ENCODE peak calls at places on chromosomes 11 and 22, in six cellular contexts. One of them, this sample, is unnamed.

GRCh38 chr11:77039491-77040400 is 5.5 kb downstream of the B3GNT6 start:
- DNase-seq in PC-9: no peak
- DNase-seq in right cardiac atrium: peak; percentile 80
- DNase-seq in coronary artery: no peak
- DNase-seq in HCT116: no peak
- DNase-seq in psoas muscle: peak; percentile 43
- DNase-seq in this sample: no peak

GRCh38 chr22:47401976-47402770 is 639.7 kb downstream of the TBC1D22A start:
- DNase-seq in PC-9: no peak
- DNase-seq in HCT116: no peak
- DNase-seq in right cardiac atrium: no peak
- DNase-seq in coronary artery: no peak
- DNase-seq in psoas muscle: no peak
- DNase-seq in this sample: no peak

GRCh38 chr11:17036666-17037658 is 22.7 kb upstream of the PLEKHA7 start:
- DNase-seq in HCT116: peak; percentile 7
- DNase-seq in right cardiac atrium: no peak
- DNase-seq in PC-9: no peak
- DNase-seq in psoas muscle: no peak
- DNase-seq in coronary artery: no peak
- DNase-seq in this sample: no peak

GRCh38 chr11:6323291-6323905 is 3.1 kb upstream of the CAVIN3 start:
- DNase-seq in coronary artery: no peak
- DNase-seq in HCT116: no peak
- DNase-seq in PC-9: no peak
- DNase-seq in psoas muscle: no peak
- DNase-seq in right cardiac atrium: no peak
- DNase-seq in this sample: no peak

GRCh38 chr11:77079666-77080065 is 12.9 kb downstream of the CAPN5 start:
- DNase-seq in psoas muscle: no peak
- DNase-seq in coronary artery: no peak
- DNase-seq in HCT116: no peak
- DNase-seq in right cardiac atrium: no peak
- DNase-seq in PC-9: no peak
- DNase-seq in this sample: no peak

GRCh38 chr11:74670171-74670570 is 61.1 kb downstream of the CHRDL2 start:
- DNase-seq in HCT116: no peak
- DNase-seq in coronary artery: no peak
- DNase-seq in right cardiac atrium: no peak
- DNase-seq in psoas muscle: no peak
- DNase-seq in PC-9: no peak
- DNase-seq in this sample: no peak

GRCh38 chr11:129695543-129696308 is 119.9 kb upstream of the TMEM45B start:
- DNase-seq in coronary artery: no peak
- DNase-seq in psoas muscle: peak; percentile 27
- DNase-seq in right cardiac atrium: peak; percentile 71
- DNase-seq in HCT116: peak; percentile 21
- DNase-seq in PC-9: peak; percentile 57
- DNase-seq in this sample: peak; percentile 71

GRCh38 chr11:71354394-71355105 is 93.6 kb downstream of the DHCR7 start:
- DNase-seq in right cardiac atrium: no peak
- DNase-seq in HCT116: no peak
- DNase-seq in coronary artery: no peak
- DNase-seq in PC-9: no peak
- DNase-seq in psoas muscle: no peak
- DNase-seq in this sample: no peak

GRCh38 chr11:118853693-118854092 is 30.0 kb upstream of the CXCR5 start:
- DNase-seq in psoas muscle: no peak
- DNase-seq in coronary artery: no peak
- DNase-seq in PC-9: no peak
- DNase-seq in right cardiac atrium: no peak
- DNase-seq in HCT116: no peak
- DNase-seq in this sample: no peak

GRCh38 chr11:86515297-86516094 is 140.8 kb downstream of the CCDC81 start:
- DNase-seq in coronary artery: no peak
- DNase-seq in HCT116: no peak
- DNase-seq in psoas muscle: no peak
- DNase-seq in PC-9: peak; percentile 46
- DNase-seq in right cardiac atrium: no peak
- DNase-seq in this sample: no peak

GRCh38 chr22:38089474-38089851 is 5.5 kb upstream of the SLC16A8 start:
- DNase-seq in PC-9: no peak
- DNase-seq in HCT116: no peak
- DNase-seq in coronary artery: no peak
- DNase-seq in psoas muscle: peak; percentile 12
- DNase-seq in right cardiac atrium: peak; percentile 36
- DNase-seq in this sample: no peak

GRCh38 chr11:60954421-60954820 is 2.4 kb upstream of the SLC15A3 start:
- DNase-seq in PC-9: no peak
- DNase-seq in right cardiac atrium: no peak
- DNase-seq in HCT116: no peak
- DNase-seq in coronary artery: no peak
- DNase-seq in psoas muscle: no peak
- DNase-seq in this sample: no peak

GRCh38 chr11:41982975-41983374 is 523.5 kb upstream of the LRRC4C start:
- DNase-seq in right cardiac atrium: no peak
- DNase-seq in psoas muscle: no peak
- DNase-seq in HCT116: no peak
- DNase-seq in PC-9: no peak
- DNase-seq in coronary artery: no peak
- DNase-seq in this sample: no peak

GRCh38 chr22:18954333-18954732 is 18.2 kb upstream of the PRODH start:
- DNase-seq in coronary artery: no peak
- DNase-seq in psoas muscle: peak; percentile 57
- DNase-seq in HCT116: no peak
- DNase-seq in right cardiac atrium: peak; percentile 87
- DNase-seq in PC-9: peak; percentile 63
- DNase-seq in this sample: peak; percentile 77

GRCh38 chr22:22009661-22010060 is 27.1 kb upstream of the TOP3B start:
- DNase-seq in right cardiac atrium: no peak
- DNase-seq in HCT116: no peak
- DNase-seq in PC-9: no peak
- DNase-seq in psoas muscle: no peak
- DNase-seq in coronary artery: no peak
- DNase-seq in this sample: no peak

GRCh38 chr22:32389685-32390084 is 22.4 kb downstream of the RTCB start:
- DNase-seq in psoas muscle: no peak
- DNase-seq in HCT116: no peak
- DNase-seq in coronary artery: no peak
- DNase-seq in PC-9: no peak
- DNase-seq in right cardiac atrium: no peak
- DNase-seq in this sample: no peak

GRCh38 chr11:112128483-112129121 is 35.3 kb downstream of the IL18 start:
- DNase-seq in right cardiac atrium: peak; percentile 56
- DNase-seq in HCT116: peak; percentile 87
- DNase-seq in coronary artery: no peak
- DNase-seq in psoas muscle: peak; percentile 75
- DNase-seq in PC-9: peak; percentile 81
- DNase-seq in this sample: peak; percentile 14

GRCh38 chr11:74282863-74283484 is 28.5 kb downstream of the P4HA3 start:
- DNase-seq in right cardiac atrium: no peak
- DNase-seq in coronary artery: no peak
- DNase-seq in HCT116: no peak
- DNase-seq in PC-9: no peak
- DNase-seq in psoas muscle: no peak
- DNase-seq in this sample: no peak

GRCh38 chr11:45412033-45412432 is 125.9 kb upstream of the SYT13 start:
- DNase-seq in PC-9: no peak
- DNase-seq in HCT116: no peak
- DNase-seq in psoas muscle: no peak
- DNase-seq in coronary artery: peak; percentile 9
- DNase-seq in right cardiac atrium: no peak
- DNase-seq in this sample: no peak

GRCh38 chr22:38153821-38154562 is 27.6 kb downstream of the PLA2G6 start:
- DNase-seq in coronary artery: peak; percentile 54
- DNase-seq in HCT116: no peak
- DNase-seq in psoas muscle: no peak
- DNase-seq in PC-9: no peak
- DNase-seq in right cardiac atrium: no peak
- DNase-seq in this sample: no peak

GRCh38 chr22:44130076-44130711 is 50.5 kb upstream of the PARVG start:
- DNase-seq in PC-9: no peak
- DNase-seq in right cardiac atrium: no peak
- DNase-seq in coronary artery: no peak
- DNase-seq in HCT116: no peak
- DNase-seq in psoas muscle: no peak
- DNase-seq in this sample: no peak

GRCh38 chr22:23520875-23521441 is 59.1 kb downstream of the IGLL1 start:
- DNase-seq in PC-9: no peak
- DNase-seq in HCT116: no peak
- DNase-seq in coronary artery: no peak
- DNase-seq in right cardiac atrium: peak; percentile 91
- DNase-seq in psoas muscle: no peak
- DNase-seq in this sample: peak; percentile 31

GRCh38 chr11:61880454-61880853 is 10.9 kb downstream of the FADS3 start:
- DNase-seq in coronary artery: no peak
- DNase-seq in right cardiac atrium: no peak
- DNase-seq in psoas muscle: no peak
- DNase-seq in HCT116: no peak
- DNase-seq in PC-9: no peak
- DNase-seq in this sample: no peak

GRCh38 chr11:128054323-128054910 is 532.9 kb downstream of the ETS1 start:
- DNase-seq in right cardiac atrium: no peak
- DNase-seq in coronary artery: no peak
- DNase-seq in PC-9: no peak
- DNase-seq in HCT116: no peak
- DNase-seq in psoas muscle: no peak
- DNase-seq in this sample: no peak
- H3K27ac ChIP-seq in right cardiac atrium: no peak overlapping the region
- H3K27ac ChIP-seq in coronary artery: no peak overlapping the region
- H3K27ac ChIP-seq in PC-9: no peak overlapping the region
- H3K27ac ChIP-seq in HCT116: no peak overlapping the region
- H3K27ac ChIP-seq in psoas muscle: no peak overlapping the region
- H3K27ac ChIP-seq in this sample: no peak overlapping the region

GRCh38 chr22:50169181-50169759 is 1.3 kb upstream of the PANX2 start:
- DNase-seq in HCT116: no peak
- DNase-seq in right cardiac atrium: peak; percentile 35
- DNase-seq in PC-9: no peak
- DNase-seq in coronary artery: no peak
- DNase-seq in psoas muscle: no peak
- DNase-seq in this sample: no peak

GRCh38 chr22:50170453-50171318 is at the start of gene PANX2:
- DNase-seq in PC-9: no peak
- DNase-seq in right cardiac atrium: peak; percentile 68
- DNase-seq in coronary artery: no peak
- DNase-seq in psoas muscle: peak; percentile 16
- DNase-seq in HCT116: no peak
- DNase-seq in this sample: no peak

GRCh38 chr22:50171319-50171964 is 911 bp downstream of the PANX2 start:
- DNase-seq in psoas muscle: no peak
- DNase-seq in HCT116: no peak
- DNase-seq in coronary artery: no peak
- DNase-seq in PC-9: no peak
- DNase-seq in right cardiac atrium: peak; percentile 59
- DNase-seq in this sample: no peak

GRCh38 chr22:50167689-50168489 is 2.6 kb upstream of the PANX2 start:
- DNase-seq in coronary artery: no peak
- DNase-seq in right cardiac atrium: no peak
- DNase-seq in psoas muscle: no peak
- DNase-seq in PC-9: no peak
- DNase-seq in HCT116: no peak
- DNase-seq in this sample: peak; percentile 34

GRCh38 chr22:50169774-50170341 is 673 bp upstream of the PANX2 start:
- DNase-seq in coronary artery: no peak
- DNase-seq in HCT116: no peak
- DNase-seq in PC-9: peak; percentile 62
- DNase-seq in right cardiac atrium: peak; percentile 63
- DNase-seq in psoas muscle: peak; percentile 16
- DNase-seq in this sample: peak; percentile 80
- H3K27ac ChIP-seq in coronary artery: no peak overlapping the region
- H3K27ac ChIP-seq in HCT116: no peak overlapping the region
- H3K27ac ChIP-seq in PC-9: no peak overlapping the region
- H3K27ac ChIP-seq in right cardiac atrium: no peak overlapping the region
- H3K27ac ChIP-seq in psoas muscle: no peak overlapping the region
- H3K27ac ChIP-seq in this sample: peak overlapping the region; percentile 65

GRCh38 chr11:35173011-35173511 is 34.1 kb downstream of the CD44 start:
- DNase-seq in PC-9: peak; percentile 60
- DNase-seq in psoas muscle: no peak
- DNase-seq in HCT116: no peak
- DNase-seq in right cardiac atrium: no peak
- DNase-seq in coronary artery: no peak
- DNase-seq in this sample: no peak
- H3K27ac ChIP-seq in PC-9: peak overlapping the region; percentile 92
- H3K27ac ChIP-seq in psoas muscle: no peak overlapping the region
- H3K27ac ChIP-seq in HCT116: peak overlapping the region; percentile 57
- H3K27ac ChIP-seq in right cardiac atrium: peak overlapping the region; percentile 30
- H3K27ac ChIP-seq in coronary artery: peak overlapping the region; percentile 60
- H3K27ac ChIP-seq in this sample: no peak overlapping the region

GRCh38 chr11:59667812-59668187 is 1.0 kb downstream of the PATL1 start:
- DNase-seq in coronary artery: no peak
- DNase-seq in PC-9: no peak
- DNase-seq in psoas muscle: no peak
- DNase-seq in right cardiac atrium: no peak
- DNase-seq in HCT116: no peak
- DNase-seq in this sample: no peak
- H3K27ac ChIP-seq in coronary artery: peak overlapping the region; percentile 97
- H3K27ac ChIP-seq in PC-9: no peak overlapping the region
- H3K27ac ChIP-seq in psoas muscle: peak overlapping the region; percentile 91
- H3K27ac ChIP-seq in right cardiac atrium: no peak overlapping the region
- H3K27ac ChIP-seq in HCT116: no peak overlapping the region
- H3K27ac ChIP-seq in this sample: peak overlapping the region; percentile 92

GRCh38 chr11:126415128-126415527 is 59.6 kb downstream of the ST3GAL4 start:
- DNase-seq in right cardiac atrium: peak; percentile 96
- DNase-seq in psoas muscle: peak; percentile 85
- DNase-seq in coronary artery: peak; percentile 91
- DNase-seq in HCT116: no peak
- DNase-seq in PC-9: no peak
- DNase-seq in this sample: no peak
- H3K27ac ChIP-seq in right cardiac atrium: peak overlapping the region; percentile 93
- H3K27ac ChIP-seq in psoas muscle: peak overlapping the region; percentile 71
- H3K27ac ChIP-seq in coronary artery: peak overlapping the region; percentile 92
- H3K27ac ChIP-seq in HCT116: no peak overlapping the region
- H3K27ac ChIP-seq in PC-9: no peak overlapping the region
- H3K27ac ChIP-seq in this sample: no peak overlapping the region

DNA sequence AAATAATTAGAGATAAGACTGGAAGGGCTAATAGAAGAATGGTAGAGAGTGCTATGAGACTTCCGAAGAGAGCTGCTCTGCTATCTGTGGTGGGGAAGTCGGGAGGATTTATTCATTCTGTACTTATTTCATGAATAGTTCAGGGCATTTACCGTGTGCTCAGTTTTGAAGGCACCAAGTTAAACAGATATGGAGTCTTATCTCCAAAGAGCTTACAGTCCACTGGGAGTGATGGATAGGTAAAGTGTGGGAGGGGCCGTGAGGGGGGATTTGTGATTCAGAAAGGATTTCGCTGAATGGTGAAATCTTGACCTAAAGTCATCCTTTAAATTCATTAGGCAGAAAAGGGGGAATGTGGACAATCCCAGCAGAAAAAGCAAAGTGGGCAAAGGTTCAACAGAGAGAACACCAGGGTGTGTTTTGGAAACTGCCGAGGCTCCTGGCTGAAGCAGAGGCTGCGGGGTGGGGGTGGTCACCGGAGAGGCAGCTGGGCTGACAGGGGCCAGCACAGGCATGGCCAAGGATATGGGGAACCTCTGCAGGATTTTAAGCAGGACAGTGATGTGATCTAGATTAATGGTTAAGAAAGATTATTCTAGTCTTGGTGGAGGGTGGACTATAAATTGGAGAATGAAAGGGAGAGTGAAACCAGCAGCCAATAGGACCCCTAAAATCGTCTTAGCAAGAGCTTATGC is 91.2 kb downstream of the UBASH3B start:
- DNase-seq in psoas muscle: no peak
- DNase-seq in right cardiac atrium: no peak
- DNase-seq in PC-9: no peak
- DNase-seq in coronary artery: no peak
- DNase-seq in HCT116: no peak
- DNase-seq in this sample: no peak
- H3K27ac ChIP-seq in psoas muscle: no peak overlapping the region
- H3K27ac ChIP-seq in right cardiac atrium: no peak overlapping the region
- H3K27ac ChIP-seq in PC-9: no peak overlapping the region
- H3K27ac ChIP-seq in coronary artery: no peak overlapping the region
- H3K27ac ChIP-seq in HCT116: no peak overlapping the region
- H3K27ac ChIP-seq in this sample: no peak overlapping the region

This sample was measured in K562.